ENCODE peak calls at places on chromosomes 5 and 9, in six cellular contexts. E is GM23338, A is mesothelial cell of epicardium, N is fibroblast of mammary gland, D is cardiac fibroblast, O is AG09319. Q is an unnamed sample.

GRCh38 chr5:32840606-32841005 is 129.5 kb downstream of the NPR3 start:
- DNase-seq in N (peak; percentile 6), A (no peak), E (no peak), D (peak; percentile 14), O (no peak), Q (no peak)

GRCh38 chr9:113636165-113636564 is 172.6 kb downstream of the RGS3 start:
- DNase-seq in O (peak; percentile 42), A (no peak), D (peak; percentile 45), E (no peak), N (no peak), Q (no peak)

GRCh38 chr9:126500600-126501382 is 112.9 kb upstream of the LMX1B start:
- DNase-seq in A (peak; percentile 90), O (peak; percentile 31), N (peak; percentile 61), D (peak; percentile 82), E (peak; percentile 94), Q (peak; percentile 88)

GRCh38 chr5:142906863-142907671 is 136.9 kb downstream of the ARHGAP26 start:
- DNase-seq in A (no peak), N (peak; percentile 90), O (no peak), E (no peak), D (peak; percentile 34), Q (no peak)

GRCh38 chr5:10914741-10915480 is 153.9 kb upstream of the DAP start:
- DNase-seq in O (no peak), E (no peak), D (no peak), N (no peak), A (no peak), Q (no peak)

GRCh38 chr9:72807765-72808445 is 144.9 kb downstream of the ALDH1A1 start:
- DNase-seq in O (no peak), A (no peak), D (peak; percentile 5), N (no peak), E (peak; percentile 47), Q (no peak)

GRCh38 chr9:110115341-110115820 is 92.6 kb downstream of the C9orf152 start:
- DNase-seq in A (no peak), D (peak; percentile 75), N (peak; percentile 92), O (no peak), E (no peak), Q (no peak)

GRCh38 chr9:132486706-132487350 is 76.8 kb downstream of the CFAP77 start:
- DNase-seq in D (no peak), N (no peak), O (no peak), A (no peak), E (no peak), Q (no peak)

GRCh38 chr5:5536871-5537270 is 114.4 kb downstream of the ICE1 start:
- DNase-seq in N (no peak), D (no peak), A (no peak), E (no peak), O (no peak), Q (no peak)

GRCh38 chr5:93299596-93300308 is 281.3 kb downstream of the NR2F1-AS1 start:
- DNase-seq in E (peak; percentile 72), N (no peak), A (no peak), D (no peak), O (no peak), Q (no peak)

GRCh38 chr9:128203842-128204551 is 818 bp downstream of the DNM1 start:
- DNase-seq in A (peak; percentile 53), N (no peak), O (no peak), D (peak; percentile 33), E (peak; percentile 74), Q (no peak)

GRCh38 chr9:115063058-115063850 is 54.7 kb downstream of the TNC start:
- DNase-seq in A (no peak), D (peak; percentile 9), O (peak; percentile 32), N (peak; percentile 63), E (peak; percentile 25), Q (no peak)

GRCh38 chr9:121992571-121993212 is 100.4 kb downstream of the TTLL11 start:
- DNase-seq in O (peak; percentile 45), E (peak; percentile 96), N (peak; percentile 79), A (peak; percentile 51), D (peak; percentile 85), Q (peak; percentile 68)

GRCh38 chr5:169577966-169578365 is 5.6 kb upstream of the SPDL1 start:
- DNase-seq in D (peak; percentile 78), A (no peak), E (peak; percentile 50), O (no peak), N (peak; percentile 70), Q (no peak)

GRCh38 chr9:27385606-27386005 is 88.7 kb upstream of the EQTN start:
- DNase-seq in E (no peak), A (no peak), D (no peak), N (no peak), O (no peak), Q (no peak)

GRCh38 chr9:445033-445432 is 230.4 kb downstream of the DOCK8 start:
- DNase-seq in D (peak; percentile 87), E (no peak), A (peak; percentile 40), O (no peak), N (peak; percentile 53), Q (no peak)

GRCh38 chr5:94544031-94544650 is 74.3 kb downstream of the KIAA0825 start:
- DNase-seq in E (no peak), N (peak; percentile 30), O (no peak), A (no peak), D (peak; percentile 59), Q (no peak)

DNA sequence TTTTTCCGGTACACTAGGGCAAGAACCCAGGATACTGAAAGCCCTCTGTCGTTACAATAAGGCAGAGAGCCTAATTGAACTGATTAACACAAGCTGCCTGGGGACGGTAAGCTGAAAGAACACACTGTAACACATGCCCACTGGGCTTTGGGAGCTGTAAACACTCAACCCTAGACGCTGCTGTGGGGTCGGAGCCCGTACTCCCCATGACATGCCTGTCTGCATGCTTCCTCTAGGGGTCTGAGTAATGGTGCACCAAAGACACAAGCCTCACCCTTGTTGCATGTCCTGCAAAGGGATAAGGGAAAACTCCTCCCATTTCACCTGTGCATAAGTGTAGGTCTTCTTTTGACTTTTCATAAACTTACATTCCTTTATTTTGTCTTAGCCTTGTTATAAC is 194.0 kb downstream of the FBXL7 start:
- DNase-seq in O (no peak), A (no peak), N (no peak), D (no peak), E (peak; percentile 33), Q (no peak)
- TF ChIP-seq CTCF in O (no peak), A (no peak), N (no peak), D (no peak), E (peak; percentile 32), Q (no peak)

GRCh38 chr9:32518276-32518675 is 7.7 kb downstream of the RIGI start:
- DNase-seq in E (no peak), D (no peak), N (no peak), A (no peak), O (no peak), Q (no peak)
- TF ChIP-seq CTCF in E (no peak), D (no peak), N (no peak), A (no peak), O (no peak), Q (no peak)

DNA sequence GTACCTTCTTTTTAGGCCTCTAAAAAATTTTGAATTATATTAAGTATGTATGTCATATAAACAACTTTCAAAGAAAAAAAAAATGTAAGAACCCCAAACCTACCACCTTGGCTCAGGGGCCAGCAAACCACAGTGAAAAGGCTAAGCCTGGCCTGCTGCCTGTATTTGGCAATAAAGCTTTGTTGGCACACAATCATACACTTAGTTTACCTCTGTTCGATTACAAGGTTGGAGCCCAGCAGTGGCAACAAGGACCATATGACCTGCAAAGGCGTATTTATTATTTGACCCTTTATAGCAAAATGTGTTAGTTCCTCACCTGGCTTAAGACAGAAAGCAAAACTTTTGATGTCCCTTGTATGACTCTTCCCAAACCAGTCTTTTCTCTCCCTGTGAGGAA is 282.8 kb downstream of the DENND1A start:
- DNase-seq in N (no peak), E (no peak), D (no peak), O (no peak), A (no peak), Q (no peak)
- TF ChIP-seq CTCF in N (no peak), E (no peak), D (no peak), O (no peak), A (no peak), Q (no peak)

DNA sequence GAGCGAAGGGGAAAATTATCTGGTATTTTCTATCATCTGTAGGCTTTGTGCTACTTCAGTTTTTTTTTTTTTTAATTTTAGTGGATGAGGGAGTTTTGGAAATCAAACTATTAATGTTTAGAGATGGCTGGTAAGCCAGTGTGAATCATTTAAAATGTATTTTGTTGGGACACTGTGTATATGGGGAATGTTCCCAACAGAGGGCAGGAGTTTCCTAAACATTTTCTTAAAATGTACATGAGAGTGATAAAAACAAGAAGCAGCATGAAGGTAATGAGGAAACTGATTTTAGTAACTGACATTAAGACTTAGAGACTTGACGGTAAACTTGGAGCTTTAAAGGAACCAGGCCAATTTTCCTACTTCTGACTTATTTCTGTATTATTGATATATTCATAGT is 68.2 kb upstream of the ITGA2 start:
- DNase-seq in O (no peak), E (no peak), A (no peak), D (peak; percentile 35), N (peak; percentile 43), Q (no peak)
- TF ChIP-seq CTCF in O (no peak), E (no peak), A (no peak), D (no peak), N (peak; percentile 25), Q (no peak)

GRCh38 chr5:138597660-138598400 is 22.6 kb upstream of the HSPA9 start:
- DNase-seq in N (peak; percentile 31), D (no peak), O (no peak), E (no peak), A (no peak), Q (no peak)
- TF ChIP-seq CTCF in N (no peak), D (no peak), O (no peak), E (no peak), A (no peak), Q (no peak)

GRCh38 chr5:43648499-43649124 is 45.6 kb downstream of the NNT start:
- DNase-seq in N (peak; percentile 70), E (no peak), O (no peak), A (no peak), D (no peak), Q (no peak)

GRCh38 chr5:43643750-43644149 is 40.8 kb downstream of the NNT start:
- DNase-seq in O (no peak), N (no peak), E (no peak), D (no peak), A (no peak), Q (no peak)

GRCh38 chr5:43647789-43648188 is 44.8 kb downstream of the NNT start:
- DNase-seq in O (no peak), D (no peak), E (no peak), A (no peak), N (no peak), Q (no peak)

GRCh38 chr5:43649256-43649655 is 46.3 kb downstream of the NNT start:
- DNase-seq in N (peak; percentile 92), A (no peak), E (no peak), D (peak; percentile 53), O (no peak), Q (no peak)

DNA sequence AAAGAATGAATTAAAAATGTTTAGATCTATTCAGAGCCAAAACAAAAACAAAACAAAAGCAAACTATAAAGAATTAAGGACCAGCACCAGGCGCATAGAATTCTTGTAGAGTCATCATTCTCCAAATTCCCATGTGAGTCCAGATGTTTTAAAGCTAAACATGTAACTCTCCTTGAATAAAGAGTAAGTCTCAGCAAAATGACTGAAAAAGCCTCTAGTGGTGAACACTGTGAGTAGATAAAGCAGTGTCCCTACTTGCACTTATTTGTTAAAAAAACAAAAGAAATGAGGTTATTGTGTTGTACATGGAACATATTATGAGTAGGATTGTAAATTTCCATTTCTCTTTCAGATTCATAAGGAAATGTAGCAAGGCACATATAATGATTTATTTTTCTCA is 44.0 kb downstream of the NNT start:
- DNase-seq in N (peak; percentile 69), E (no peak), A (no peak), O (no peak), D (peak; percentile 31), Q (no peak)
- TF ChIP-seq CTCF in N (peak; percentile 40), E (no peak), A (no peak), O (peak; percentile 11), D (peak; percentile 18), Q (no peak)

Q was measured in GM13977.